ENCODE peak calls at places on chromosome 4, in seven cellular contexts. C, F, J, U, K, P and E are unnamed samples.

GRCh38 chr4:74364649-74365491 is at the start of gene EREG:
- DNase-seq in C (no peak), F (peak), K (peak), U (peak), P (peak), J (no peak), E (no peak)

GRCh38 chr4:170271723-170272122 is 182.0 kb upstream of the AADAT start:
- DNase-seq in K (no peak), J (no peak), P (no peak), C (no peak), F (no peak), U (no peak), E (no peak)

GRCh38 chr4:98746936-98747658 is 88.7 kb upstream of the TSPAN5 start:
- DNase-seq in K (peak), U (no peak), F (no peak), P (no peak), J (no peak), C (no peak), E (no peak)

GRCh38 chr4:123603165-123603564 is 206.6 kb downstream of the SPRY1 start:
- DNase-seq in J (no peak), P (no peak), U (no peak), F (no peak), C (no peak), K (no peak), E (no peak)

GRCh38 chr4:83503974-83504373 is 19.1 kb upstream of the ABRAXAS1 start:
- DNase-seq in K (no peak), P (no peak), F (no peak), J (no peak), C (no peak), U (no peak), E (no peak)

GRCh38 chr4:161003418-161004057 is 1160.3 kb downstream of the FSTL5 start:
- DNase-seq in F (no peak), U (no peak), J (no peak), P (no peak), C (no peak), K (no peak), E (no peak)

GRCh38 chr4:42985971-42986370 is 93.5 kb downstream of the GRXCR1 start:
- DNase-seq in F (no peak), U (no peak), J (no peak), K (no peak), P (no peak), C (no peak), E (no peak)

GRCh38 chr4:48799157-48799556 is 19.1 kb upstream of the FRYL start:
- DNase-seq in K (no peak), P (no peak), U (no peak), J (no peak), F (no peak), C (no peak), E (no peak)

GRCh38 chr4:13527192-13527982 is 16.9 kb downstream of the NKX3-2 start:
- DNase-seq in F (peak), P (no peak), K (no peak), J (no peak), U (no peak), C (no peak), E (no peak)

GRCh38 chr4:112403072-112403945 is 106.1 kb downstream of the ALPK1 start:
- DNase-seq in K (peak), C (no peak), F (no peak), P (no peak), U (no peak), J (no peak), E (no peak)

GRCh38 chr4:110183643-110184042 is 14.8 kb downstream of the ELOVL6 start:
- DNase-seq in P (no peak), C (no peak), U (no peak), F (no peak), J (no peak), K (peak), E (peak)

GRCh38 chr4:103198111-103198765 is at the start of gene CENPE:
- DNase-seq in U (peak), J (peak), P (peak), F (peak), C (peak), K (peak), E (peak)

GRCh38 chr4:8548731-8549351 is 31.4 kb upstream of the GPR78 start:
- DNase-seq in K (no peak), P (peak), J (no peak), C (no peak), F (no peak), U (no peak), E (no peak)

GRCh38 chr4:160510925-160511324 is 1408.0 kb downstream of the RAPGEF2 start:
- DNase-seq in F (no peak), C (no peak), P (no peak), K (no peak), U (no peak), J (no peak), E (no peak)

GRCh38 chr4:37441231-37442061 is 196.9 kb downstream of the NWD2 start:
- DNase-seq in U (no peak), P (no peak), C (no peak), J (no peak), F (no peak), K (no peak), E (no peak)

GRCh38 chr4:8079031-8079885 is 79.4 kb downstream of the ABLIM2 start:
- DNase-seq in P (no peak), C (no peak), J (no peak), F (no peak), U (peak), K (no peak), E (no peak)

GRCh38 chr4:8191136-8191747 is 7.8 kb upstream of the SH3TC1 start:
- DNase-seq in K (no peak), J (no peak), U (peak), P (peak), F (peak), C (peak), E (peak)

GRCh38 chr4:151484396-151485102 is 75.6 kb downstream of the FHIP1A start:
- DNase-seq in F (no peak), P (no peak), K (peak), U (no peak), J (no peak), C (no peak), E (peak)

GRCh38 chr4:131644619-131645018 is 1504.5 kb upstream of the PCDH10 start:
- DNase-seq in K (peak), F (no peak), U (no peak), J (no peak), P (no peak), C (no peak), E (no peak)

GRCh38 chr4:163344147-163345050 is 707 bp downstream of the NPY5R start:
- DNase-seq in F (no peak), U (no peak), P (no peak), K (peak), C (no peak), J (no peak), E (peak)

GRCh38 chr4:6441202-6441582 is 31.2 kb downstream of the PPP2R2C start:
- DNase-seq in C (no peak), F (no peak), K (no peak), J (no peak), U (no peak), P (peak), E (no peak)

GRCh38 chr4:15963001-15963451 is at the start of gene FGFBP2:
- DNase-seq in P (no peak), F (peak), K (peak), C (peak), U (peak), J (peak), E (peak)

GRCh38 chr4:42401171-42401570 is 3.9 kb downstream of the SHISA3 start:
- DNase-seq in U (no peak), F (no peak), C (no peak), J (no peak), K (peak), P (no peak), E (no peak)

DNA sequence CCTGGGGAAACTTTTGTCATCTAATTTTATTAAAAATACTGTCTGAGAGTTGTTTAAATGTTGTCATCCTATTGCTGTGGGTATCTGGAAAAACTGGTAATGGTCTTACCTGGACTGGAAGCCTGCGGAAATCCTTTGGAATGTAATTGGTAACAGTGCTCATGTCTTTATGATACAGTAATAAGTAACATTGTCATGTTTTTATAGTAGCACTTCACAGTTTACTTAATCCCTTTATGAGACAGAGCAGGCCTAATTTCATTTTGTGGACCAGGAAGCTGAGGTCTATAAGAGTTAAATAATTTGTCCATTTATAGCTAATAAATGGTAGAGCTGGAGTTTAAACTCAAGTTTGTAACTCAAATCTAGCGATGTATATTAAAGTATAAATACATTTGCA is 88.3 kb downstream of the TRAPPC11 start:
- DNase-seq in P (no peak), U (no peak), F (no peak), J (no peak), C (no peak), K (no peak), E (no peak)
- H3K27ac ChIP-seq in P (no peak), U (no peak), F (peak), J (no peak), C (no peak), K (no peak), E (no peak)

GRCh38 chr4:94686086-94686485 is 71.7 kb upstream of the BMPR1B start:
- DNase-seq in P (no peak), U (no peak), J (no peak), F (no peak), C (no peak), K (no peak), E (no peak)
- H3K27ac ChIP-seq in P (no peak), U (no peak), J (no peak), F (no peak), C (no peak), K (no peak), E (no peak)

DNA sequence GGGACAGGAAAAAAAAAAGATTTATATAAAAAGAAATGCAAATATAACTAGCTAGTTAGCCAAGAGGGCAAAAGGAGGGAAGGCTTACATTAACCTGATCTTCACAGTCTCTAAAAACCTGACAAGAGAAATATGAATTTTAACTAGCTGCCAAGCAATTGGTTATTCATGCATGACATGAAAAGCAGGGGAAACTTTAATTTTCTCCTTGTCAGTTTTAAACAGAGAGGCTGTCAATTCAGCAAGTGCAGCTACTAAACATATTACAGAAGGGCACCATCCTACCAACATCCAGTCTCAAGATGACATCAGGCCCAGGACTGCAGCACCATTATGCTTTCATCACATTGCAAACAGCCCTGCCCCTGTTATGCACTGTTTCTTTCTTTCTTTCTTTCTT is 38.8 kb upstream of the CBR4 start:
- DNase-seq in J (no peak), C (no peak), U (no peak), F (no peak), K (no peak), P (no peak), E (no peak)
- H3K27ac ChIP-seq in J (no peak), C (no peak), U (no peak), F (no peak), K (no peak), P (no peak), E (no peak)

GRCh38 chr4:141350122-141350904 is 129.6 kb downstream of the ZNF330 start:
- DNase-seq in C (no peak), F (peak), J (no peak), U (no peak), K (no peak), P (peak), E (no peak)
- H3K27ac ChIP-seq in C (no peak), F (peak), J (no peak), U (no peak), K (no peak), P (no peak), E (no peak)

GRCh38 chr4:2932951-2933565 is 30.1 kb downstream of the NOP14 start:
- DNase-seq in U (peak), P (peak), K (no peak), F (peak), J (no peak), C (no peak), E (no peak)

GRCh38 chr4:2933566-2934076 is 29.6 kb downstream of the NOP14 start:
- DNase-seq in C (no peak), P (no peak), J (no peak), K (no peak), U (no peak), F (no peak), E (no peak)

GRCh38 chr4:2930821-2931764 is 32.1 kb downstream of the NOP14 start:
- DNase-seq in F (no peak), J (no peak), K (no peak), P (peak), C (no peak), U (peak), E (no peak)

GRCh38 chr4:2932561-2932950 is 30.6 kb downstream of the NOP14 start:
- DNase-seq in U (no peak), K (no peak), J (no peak), C (no peak), P (peak), F (no peak), E (no peak)

GRCh38 chr4:2931765-2932560 is 31.2 kb downstream of the NOP14 start:
- DNase-seq in U (peak), P (peak), K (no peak), F (peak), C (no peak), J (peak), E (no peak)
- H3K27ac ChIP-seq in U (peak), P (peak), K (peak), F (peak), C (no peak), J (peak), E (no peak)

GRCh38 chr4:142363686-142364085 is 482.4 kb downstream of the INPP4B start:
- DNase-seq in C (no peak), K (no peak), U (no peak), P (no peak), J (no peak), F (no peak), E (no peak)
- H3K27ac ChIP-seq in C (no peak), K (no peak), U (no peak), P (no peak), J (no peak), F (no peak), E (no peak)